ENCODE peak calls at places on chromosome 19, in ten cellular contexts. B, H, Z, F, D, N, P, W, O and I are unnamed samples.

GRCh38 chr19:39083983-39084731 is at the start of gene ACP7:
- DNase-seq in Z (no peak), W (no peak), H (no peak), O (peak), F (peak), D (no peak), N (no peak), P (no peak), B (no peak), I (no peak)

GRCh38 chr19:16737909-16738308 is 18.3 kb downstream of the NWD1 start:
- DNase-seq in Z (no peak), D (no peak), H (peak), P (no peak), N (no peak), O (no peak), B (no peak), F (peak), W (no peak), I (no peak)

GRCh38 chr19:49710372-49710951 is 19.5 kb downstream of the CPT1C start:
- DNase-seq in B (peak), P (no peak), H (no peak), F (no peak), D (no peak), Z (no peak), O (no peak), W (no peak), N (peak), I (no peak)

GRCh38 chr19:47253467-47253881 is 2.9 kb upstream of the CCDC9 start:
- DNase-seq in D (peak), P (no peak), B (no peak), N (peak), O (no peak), W (no peak), H (no peak), Z (no peak), F (peak), I (no peak)

GRCh38 chr19:40756502-40757110 is 5.6 kb downstream of the SNRPA start:
- DNase-seq in F (no peak), H (no peak), O (no peak), W (no peak), B (no peak), Z (no peak), P (no peak), N (no peak), D (no peak), I (no peak)

GRCh38 chr19:49097453-49098288 is 12.4 kb downstream of the SNRNP70 start:
- DNase-seq in N (peak), O (peak), P (no peak), H (peak), D (peak), Z (peak), W (peak), B (no peak), F (peak), I (peak)

GRCh38 chr19:35055715-35056179 is 14.2 kb downstream of the HPN start:
- DNase-seq in Z (no peak), F (peak), D (no peak), B (no peak), H (no peak), P (no peak), N (no peak), O (no peak), W (no peak), I (no peak)

GRCh38 chr19:39433480-39434079 is 2.2 kb downstream of the RPS16 start:
- DNase-seq in N (no peak), H (no peak), P (no peak), F (no peak), D (no peak), O (no peak), B (no peak), Z (no peak), W (peak), I (no peak)

GRCh38 chr19:17026041-17026658 is 460 bp downstream of the CPAMD8 start:
- DNase-seq in O (peak), P (no peak), D (no peak), Z (no peak), H (peak), B (no peak), W (no peak), F (peak), N (no peak), I (no peak)

GRCh38 chr19:41995959-41996797 is 2.1 kb upstream of the ATP1A3 start:
- DNase-seq in N (no peak), W (no peak), P (no peak), H (no peak), B (no peak), Z (no peak), O (peak), F (no peak), D (no peak), I (no peak)

GRCh38 chr19:35262101-35262761 is 6.5 kb upstream of the USF2 start:
- DNase-seq in N (no peak), P (no peak), Z (peak), D (no peak), F (peak), W (peak), B (no peak), O (no peak), H (no peak), I (peak)

GRCh38 chr19:39335168-39335567 is 675 bp downstream of the GMFG start:
- DNase-seq in Z (no peak), P (no peak), H (no peak), O (no peak), B (no peak), D (no peak), W (no peak), N (no peak), F (no peak), I (no peak)

GRCh38 chr19:46759817-46760333 is 13.6 kb upstream of the STRN4 start:
- DNase-seq in F (no peak), W (no peak), D (peak), N (peak), O (no peak), H (no peak), Z (peak), B (peak), P (no peak), I (no peak)

GRCh38 chr19:39740395-39740794 is 2.6 kb upstream of the CLC start:
- DNase-seq in P (no peak), N (no peak), B (no peak), F (no peak), H (no peak), O (no peak), D (no peak), W (no peak), Z (no peak), I (no peak)

GRCh38 chr19:409006-409514 is at the start of gene C2CD4C:
- DNase-seq in F (peak), O (peak), H (peak), Z (peak), D (no peak), B (no peak), P (no peak), W (peak), N (no peak), I (no peak)

GRCh38 chr19:16661480-16662034 is 618 bp downstream of the TMEM38A start:
- DNase-seq in Z (peak), D (no peak), O (peak), B (no peak), F (peak), H (peak), W (peak), P (peak), N (no peak), I (peak)

GRCh38 chr19:18759435-18760426 is 31.4 kb downstream of the COMP start:
- DNase-seq in N (no peak), F (no peak), P (no peak), Z (no peak), O (no peak), W (no peak), D (no peak), H (no peak), B (no peak), I (no peak)

GRCh38 chr19:39195755-39196154 is 1.0 kb upstream of the NCCRP1 start:
- DNase-seq in O (no peak), Z (no peak), N (no peak), H (no peak), D (no peak), W (no peak), B (no peak), P (no peak), F (no peak), I (no peak)

GRCh38 chr19:40578442-40578908 is 1.8 kb downstream of the SHKBP1 start:
- DNase-seq in O (no peak), P (no peak), B (no peak), H (no peak), W (no peak), F (no peak), N (no peak), Z (no peak), D (no peak), I (no peak)

GRCh38 chr19:36686365-36687213 is 823 bp upstream of the ZNF567 start:
- DNase-seq in N (no peak), F (peak), H (peak), O (no peak), P (no peak), B (no peak), Z (no peak), D (peak), W (no peak), I (no peak)

GRCh38 chr19:42942187-42942789 is 5.3 kb upstream of the PSG7 start:
- DNase-seq in Z (no peak), H (peak), P (no peak), D (no peak), O (no peak), F (no peak), W (no peak), B (no peak), N (no peak), I (no peak)

GRCh38 chr19:40374084-40374483 is 15.9 kb downstream of the HIPK4 start:
- DNase-seq in F (no peak), W (no peak), O (no peak), D (no peak), P (no peak), Z (no peak), H (no peak), N (no peak), B (no peak), I (no peak)

GRCh38 chr19:35715981-35716734 is 1.6 kb upstream of the KMT2B start:
- DNase-seq in F (peak), W (no peak), H (peak), D (peak), B (no peak), O (peak), N (peak), Z (no peak), P (no peak), I (peak)

GRCh38 chr19:11551603-11552235 is 7.3 kb downstream of the ELOF1 start:
- DNase-seq in D (no peak), Z (no peak), F (no peak), O (peak), N (peak), W (no peak), P (no peak), H (no peak), B (no peak), I (no peak)

GRCh38 chr19:48868196-48868886 is at the start of gene PLEKHA4:
- DNase-seq in H (peak), Z (peak), F (peak), O (peak), D (no peak), W (peak), P (no peak), B (no peak), N (no peak), I (no peak)

GRCh38 chr19:1767464-1767933 is 14.2 kb downstream of the ONECUT3 start:
- DNase-seq in H (peak), P (no peak), Z (no peak), D (no peak), N (no peak), O (peak), B (no peak), F (peak), W (peak), I (peak)

GRCh38 chr19:17794412-17794730 is 567 bp upstream of the B3GNT3 start:
- DNase-seq in O (no peak), N (no peak), F (no peak), H (no peak), D (no peak), B (no peak), P (no peak), Z (no peak), W (no peak), I (no peak)

GRCh38 chr19:7926021-7926726 is at the start of gene CTXN1:
- DNase-seq in P (peak), W (peak), D (no peak), B (no peak), H (peak), Z (peak), N (no peak), F (peak), O (peak), I (peak)

GRCh38 chr19:38228491-38229439 is 4.7 kb upstream of the DPF1 start:
- DNase-seq in N (no peak), D (no peak), W (no peak), P (no peak), Z (no peak), O (peak), H (no peak), B (no peak), F (no peak), I (no peak)

GRCh38 chr19:409515-410242 is 732 bp upstream of the C2CD4C start:
- DNase-seq in W (peak), F (no peak), P (no peak), O (no peak), Z (peak), D (no peak), N (no peak), H (no peak), B (no peak), I (no peak)

GRCh38 chr19:51107406-51108065 is 673 bp downstream of the CTU1 start:
- DNase-seq in O (no peak), H (no peak), B (no peak), Z (no peak), D (peak), P (no peak), F (peak), N (peak), W (no peak), I (no peak)
- TF ChIP-seq CTCF in O (no peak), H (no peak), B (no peak), Z (no peak), D (peak), P (no peak), F (no peak), N (no peak), W (no peak), I (no peak)

DNA sequence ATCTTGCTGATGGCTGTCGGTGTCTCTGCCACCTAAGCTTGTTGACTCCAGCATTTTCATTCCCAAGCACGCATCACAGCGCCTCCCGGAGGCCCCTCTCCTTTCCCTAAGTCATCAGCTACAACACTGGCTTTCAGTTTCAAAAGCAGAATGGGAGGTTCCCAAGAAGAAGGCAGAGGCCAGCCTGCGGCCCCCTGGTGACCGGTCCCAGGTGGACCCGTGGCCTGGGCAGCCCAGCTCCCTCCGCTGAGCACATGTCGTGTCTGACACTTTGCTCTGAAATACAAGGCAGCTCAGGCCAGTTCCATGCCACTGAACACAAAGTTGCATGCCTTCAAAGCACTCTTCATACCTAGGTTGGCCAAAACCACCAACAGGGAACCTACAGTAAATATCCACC is 8.5 kb downstream of the MLLT1 start:
- DNase-seq in N (no peak), O (no peak), F (no peak), H (no peak), D (no peak), B (no peak), Z (no peak), W (peak), P (no peak), I (no peak)
- TF ChIP-seq CTCF in N (peak), O (no peak), F (peak), H (no peak), D (peak), B (peak), Z (no peak), W (no peak), P (no peak), I (no peak)

DNA sequence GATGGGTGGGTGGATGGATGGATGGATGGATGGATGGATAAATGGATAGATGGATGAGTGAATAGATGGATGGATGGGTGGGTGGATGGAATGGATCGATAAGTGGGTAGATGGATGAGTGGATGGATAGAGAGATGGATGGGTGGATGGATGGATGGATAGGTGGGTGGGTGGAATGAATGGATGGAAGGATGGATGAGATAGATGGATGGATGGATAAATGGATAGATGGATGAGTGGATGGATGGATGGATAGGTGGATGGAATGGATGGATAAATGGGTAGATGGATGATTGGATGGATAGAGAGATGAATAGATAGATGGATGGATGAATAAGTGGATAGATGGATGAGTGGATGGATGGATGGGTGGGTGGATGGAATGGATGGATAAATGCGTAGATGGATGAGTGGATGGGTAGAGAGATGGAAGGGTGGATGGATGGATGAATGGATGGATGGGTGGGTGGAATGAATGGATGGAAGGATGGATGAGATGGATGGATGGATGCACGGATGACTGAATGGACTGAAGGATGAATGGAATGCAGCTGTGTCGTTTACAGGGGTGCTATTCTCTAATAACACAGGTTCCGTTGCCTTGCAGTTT is 21.8 kb downstream of the PRR22 start:
- DNase-seq in N (no peak), O (no peak), Z (no peak), B (no peak), P (no peak), D (no peak), H (no peak), F (no peak), W (no peak), I (no peak)
- TF ChIP-seq CTCF in N (no peak), O (no peak), Z (no peak), B (no peak), P (no peak), D (no peak), H (no peak), F (no peak), W (no peak), I (no peak)

DNA sequence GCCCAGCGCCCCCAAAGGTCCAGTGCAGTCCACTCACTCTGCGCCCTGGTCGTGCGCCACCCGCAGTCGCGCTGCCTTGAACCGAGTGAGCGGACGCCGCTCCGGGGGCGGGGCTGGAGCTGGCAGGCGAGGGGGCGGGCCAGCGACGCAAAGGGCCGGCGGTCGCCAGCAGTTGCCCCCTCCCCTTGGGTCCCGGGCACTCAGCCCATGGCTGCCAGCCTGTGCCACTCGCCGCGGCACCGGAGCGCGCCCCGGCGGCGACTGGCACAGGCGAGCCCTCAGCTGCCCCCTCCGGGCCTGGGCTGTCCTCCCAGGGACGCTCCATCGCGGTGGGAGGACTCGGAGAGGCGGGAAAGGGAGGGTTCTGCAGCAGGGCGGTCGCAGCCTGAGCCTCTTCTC is at the start of gene S1PR5:
- DNase-seq in D (no peak), O (peak), N (no peak), H (no peak), F (peak), Z (no peak), B (no peak), W (no peak), P (no peak), I (no peak)
- TF ChIP-seq CTCF in D (no peak), O (no peak), N (no peak), H (no peak), F (no peak), Z (no peak), B (no peak), W (no peak), P (no peak), I (no peak)

GRCh38 chr19:28829762-28830161 is 383.2 kb downstream of the UQCRFS1 start:
- DNase-seq in Z (no peak), F (no peak), N (no peak), H (no peak), W (no peak), D (no peak), P (no peak), O (no peak), B (no peak), I (no peak)
- TF ChIP-seq CTCF in Z (no peak), F (no peak), N (no peak), H (no peak), W (no peak), D (no peak), P (no peak), O (no peak), B (no peak), I (no peak)

DNA sequence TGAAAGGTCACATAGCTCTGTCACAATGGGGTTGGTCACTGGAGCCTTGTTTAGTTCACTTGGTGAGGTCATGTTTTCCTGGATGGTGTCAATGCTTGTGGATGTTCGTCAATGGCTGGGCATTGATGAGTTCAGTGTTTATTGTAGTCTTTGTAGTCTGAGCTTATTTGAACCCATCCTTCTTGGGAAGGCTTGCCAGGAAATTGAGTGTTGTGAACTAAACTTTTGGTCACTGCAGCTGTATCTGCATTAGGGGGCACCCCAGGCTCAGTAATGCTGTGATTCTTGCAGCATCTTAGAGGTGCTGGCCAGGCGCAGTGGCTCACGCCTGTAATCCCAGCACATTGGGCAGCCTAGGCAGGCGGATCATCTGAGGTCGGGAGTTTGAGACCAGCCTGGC is 22.0 kb downstream of the BLOC1S3 start:
- DNase-seq in P (no peak), O (peak), Z (no peak), N (peak), W (no peak), B (no peak), H (no peak), D (peak), F (no peak), I (no peak)
- TF ChIP-seq CTCF in P (no peak), O (peak), Z (no peak), N (peak), W (no peak), B (peak), H (no peak), D (peak), F (peak), I (no peak)

DNA sequence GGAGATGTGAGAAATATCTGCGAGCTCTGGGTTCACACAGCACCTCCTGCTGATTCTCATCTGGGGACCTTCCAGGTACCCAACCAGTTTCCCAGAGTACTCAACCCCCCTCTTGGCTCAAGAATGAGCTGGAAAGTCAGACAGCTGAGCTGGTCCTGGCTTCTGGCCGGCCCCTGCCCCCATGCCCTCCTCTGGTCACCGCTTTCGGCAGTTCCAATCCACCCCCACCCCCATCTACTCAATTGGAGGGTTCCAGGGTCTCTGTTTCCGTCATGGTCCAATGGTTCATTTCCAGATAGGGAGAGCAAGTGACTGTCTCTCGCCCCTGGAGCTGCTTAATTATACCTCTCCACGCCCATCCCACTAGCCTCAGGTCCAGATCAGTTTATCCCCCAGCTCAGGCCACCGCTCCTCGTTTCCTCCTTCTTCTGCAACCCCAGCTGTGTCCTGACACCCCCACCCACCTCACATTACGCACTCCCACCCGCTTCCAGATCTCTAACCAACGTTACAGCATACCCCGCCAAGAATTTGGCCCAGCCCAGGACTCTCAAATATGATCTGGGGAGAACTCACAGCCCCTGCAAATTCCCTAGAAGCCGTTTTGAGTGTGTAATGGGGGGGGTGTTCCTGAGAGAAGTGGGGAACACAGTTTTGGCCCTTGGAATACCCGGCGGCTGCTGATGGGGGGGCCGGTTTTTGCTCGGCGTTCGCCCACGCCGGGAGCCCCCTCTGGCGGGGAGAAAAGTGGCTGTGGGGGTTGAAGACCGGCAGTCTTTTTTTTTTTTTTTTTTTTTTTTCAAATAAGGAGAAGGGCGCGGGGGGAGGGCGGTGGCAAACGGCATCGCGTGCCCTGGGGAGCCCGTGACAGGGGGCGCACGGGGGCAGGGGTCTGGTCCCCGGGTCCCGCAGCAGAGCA is 1.8 kb upstream of the PDE4A start:
- DNase-seq in W (no peak), Z (no peak), H (no peak), D (no peak), B (no peak), N (no peak), F (peak), O (peak), P (no peak), I (no peak)
- TF ChIP-seq CTCF in W (no peak), Z (no peak), H (no peak), D (peak), B (peak), N (no peak), F (no peak), O (no peak), P (peak), I (no peak)